ENCODE peak calls at places on chromosomes 11 and 22, in eight cellular contexts. S is pons; H is stimulated activated naive B cell treated with anti-CD40 and anti-IgM and Interleukin-4, amounts not matched to agents 10 μg/mL and 1 μg/mL and 100 μg/mL, for 72 hours; C is mammary epithelial cell; X is heart right ventricle; A is astrocyte of the spinal cord; M is activated T-helper 1 cell treated with anti-CD3 and anti-CD28 coated beads, Interleukin-12 subunit alpha, Interleukin-12 subunit beta, Interleukin-2, Interleukin-4 antibody, amounts not matched to agents 30 ng/mL and 10 ng/mL and 1 ng/mL, durations not matched to agents 14 hours and 24 hours and 36 hours; Q is activated T-cell treated with anti-CD3 and anti-CD28 coated beads, Interleukin-2, amount 50 U/mL, for 72 hours. E is an unnamed sample.

GRCh38 chr11:75147875-75148263 is 3.0 kb upstream of the SLCO2B1 start:
- DNase-seq in S (peak), H (no peak), C (no peak), X (peak), A (no peak), M (no peak), Q (no peak), E (no peak)

GRCh38 chr11:76551400-76551799 is 106.6 kb downstream of the EMSY start:
- DNase-seq in S (no peak), H (no peak), C (no peak), X (no peak), A (peak), M (no peak), Q (no peak), E (no peak)

GRCh38 chr11:111975076-111975806 is 38.1 kb downstream of the DIXDC1 start:
- DNase-seq in S (peak), H (no peak), C (no peak), X (peak), A (no peak), M (no peak), Q (no peak), E (no peak)

GRCh38 chr22:42805016-42805997 is 51.8 kb downstream of the ARFGAP3 start:
- DNase-seq in S (peak), H (no peak), C (peak), X (no peak), A (peak), M (no peak), Q (no peak), E (no peak)

GRCh38 chr22:40421941-40422340 is 51.5 kb downstream of the SGSM3 start:
- DNase-seq in S (no peak), H (no peak), C (no peak), X (no peak), A (no peak), M (no peak), Q (no peak), E (no peak)

GRCh38 chr11:95108159-95108611 is 18.5 kb downstream of the ENDOD1 start:
- DNase-seq in S (no peak), H (no peak), C (peak), X (peak), A (peak), M (no peak), Q (no peak), E (no peak)

GRCh38 chr11:1369371-1370005 is 20.2 kb upstream of the BRSK2 start:
- DNase-seq in S (no peak), H (no peak), C (no peak), X (no peak), A (no peak), M (no peak), Q (no peak), E (no peak)

GRCh38 chr11:3902441-3902840 is 47.0 kb downstream of the STIM1 start:
- DNase-seq in S (no peak), H (no peak), C (no peak), X (no peak), A (no peak), M (no peak), Q (no peak), E (no peak)

GRCh38 chr22:32557424-32557823 is 82.8 kb downstream of the FBXO7 start:
- DNase-seq in S (no peak), H (no peak), C (peak), X (no peak), A (no peak), M (no peak), Q (no peak), E (no peak)

GRCh38 chr11:74443071-74443864 is 24.1 kb downstream of the KCNE3 start:
- DNase-seq in S (no peak), H (no peak), C (peak), X (no peak), A (peak), M (no peak), Q (no peak), E (no peak)

GRCh38 chr22:27515091-27515523 is 286.4 kb downstream of the MN1 start:
- DNase-seq in S (no peak), H (no peak), C (no peak), X (peak), A (peak), M (no peak), Q (no peak), E (no peak)

E was measured in HS-5.